ENCODE peak calls at places on chromosomes 4 and X, in four cellular contexts. One of them, this sample, is unnamed.

GRCh38 chr4:98828801-98829200 is 100.1 kb downstream of the EIF4E start:
- DNase-seq in progenitor cell of endocrine pancreas: no peak
- DNase-seq in activated CD4-positive, alpha-beta T cell treated with anti-CD3 and anti-CD28 coated beads for 24 hours: no peak
- DNase-seq in GM03348: no peak
- DNase-seq in this sample: no peak

GRCh38 chr4:99447079-99447478 is 11.9 kb upstream of the ADH7 start:
- DNase-seq in progenitor cell of endocrine pancreas: no peak
- DNase-seq in activated CD4-positive, alpha-beta T cell treated with anti-CD3 and anti-CD28 coated beads for 24 hours: no peak
- DNase-seq in GM03348: peak
- DNase-seq in this sample: no peak

GRCh38 chrX:48999030-48999429 is 3.0 kb downstream of the GRIPAP1 start:
- DNase-seq in progenitor cell of endocrine pancreas: no peak
- DNase-seq in activated CD4-positive, alpha-beta T cell treated with anti-CD3 and anti-CD28 coated beads for 24 hours: no peak
- DNase-seq in GM03348: no peak
- DNase-seq in this sample: no peak

GRCh38 chr4:30429813-30430466 is 290.2 kb upstream of the PCDH7 start:
- DNase-seq in progenitor cell of endocrine pancreas: no peak
- DNase-seq in activated CD4-positive, alpha-beta T cell treated with anti-CD3 and anti-CD28 coated beads for 24 hours: no peak
- DNase-seq in GM03348: peak
- DNase-seq in this sample: no peak

GRCh38 chr4:156575430-156576073 is 396.0 kb downstream of the PDGFC start:
- DNase-seq in progenitor cell of endocrine pancreas: no peak
- DNase-seq in activated CD4-positive, alpha-beta T cell treated with anti-CD3 and anti-CD28 coated beads for 24 hours: no peak
- DNase-seq in GM03348: peak
- DNase-seq in this sample: no peak

GRCh38 chrX:134846042-134846441 is 144.7 kb upstream of the SMIM10 start:
- DNase-seq in progenitor cell of endocrine pancreas: no peak
- DNase-seq in activated CD4-positive, alpha-beta T cell treated with anti-CD3 and anti-CD28 coated beads for 24 hours: no peak
- DNase-seq in GM03348: no peak
- DNase-seq in this sample: no peak

GRCh38 chrX:2894885-2895292 is 34.2 kb downstream of the ARSD start:
- DNase-seq in progenitor cell of endocrine pancreas: no peak
- DNase-seq in activated CD4-positive, alpha-beta T cell treated with anti-CD3 and anti-CD28 coated beads for 24 hours: no peak
- DNase-seq in GM03348: no peak
- DNase-seq in this sample: no peak

GRCh38 chrX:51476930-51477329 is 19.5 kb downstream of the NUDT11 start:
- DNase-seq in progenitor cell of endocrine pancreas: no peak
- DNase-seq in activated CD4-positive, alpha-beta T cell treated with anti-CD3 and anti-CD28 coated beads for 24 hours: no peak
- DNase-seq in GM03348: no peak
- DNase-seq in this sample: no peak

GRCh38 chr4:112860731-112861377 is 188.6 kb upstream of the ANK2 start:
- DNase-seq in progenitor cell of endocrine pancreas: no peak
- DNase-seq in activated CD4-positive, alpha-beta T cell treated with anti-CD3 and anti-CD28 coated beads for 24 hours: no peak
- DNase-seq in GM03348: no peak
- DNase-seq in this sample: no peak

GRCh38 chrX:70398899-70399298 is 24.2 kb upstream of the GDPD2 start:
- DNase-seq in progenitor cell of endocrine pancreas: no peak
- DNase-seq in activated CD4-positive, alpha-beta T cell treated with anti-CD3 and anti-CD28 coated beads for 24 hours: no peak
- DNase-seq in GM03348: no peak
- DNase-seq in this sample: no peak

GRCh38 chrX:96763608-96764007 is 79.0 kb downstream of the DIAPH2 start:
- DNase-seq in progenitor cell of endocrine pancreas: no peak
- DNase-seq in activated CD4-positive, alpha-beta T cell treated with anti-CD3 and anti-CD28 coated beads for 24 hours: no peak
- DNase-seq in GM03348: no peak
- DNase-seq in this sample: no peak

GRCh38 chr4:95256108-95256835 is 292.5 kb downstream of the UNC5C start:
- DNase-seq in progenitor cell of endocrine pancreas: no peak
- DNase-seq in activated CD4-positive, alpha-beta T cell treated with anti-CD3 and anti-CD28 coated beads for 24 hours: no peak
- DNase-seq in GM03348: no peak
- DNase-seq in this sample: no peak

GRCh38 chr4:62117879-62118278 is 917.8 kb downstream of the ADGRL3 start:
- DNase-seq in progenitor cell of endocrine pancreas: no peak
- DNase-seq in activated CD4-positive, alpha-beta T cell treated with anti-CD3 and anti-CD28 coated beads for 24 hours: no peak
- DNase-seq in GM03348: no peak
- DNase-seq in this sample: no peak

This sample was measured in NCI-H1048.